ENCODE peak calls at places on chromosome 18, in four cellular contexts. G is neural progenitor cell, J is HCT116, X is PC-3. Y is an unnamed sample.

GRCh38 chr18:48889981-48890735 is 60.6 kb downstream of the SMAD7 start:
- DNase-seq in G (no peak), J (no peak), X (no peak), Y (no peak)

GRCh38 chr18:68676913-68677312 is 38.0 kb downstream of the TMX3 start:
- DNase-seq in G (no peak), J (no peak), X (no peak), Y (no peak)

GRCh38 chr18:49926076-49926745 is 112.9 kb upstream of the ACAA2 start:
- DNase-seq in G (no peak), J (no peak), X (no peak), Y (no peak)

GRCh38 chr18:79603321-79604204 is 76.0 kb upstream of the CTDP1 start:
- DNase-seq in G (no peak), J (no peak), X (no peak), Y (no peak)

GRCh38 chr18:41464278-41464677 is 490.8 kb upstream of the PIK3C3 start:
- DNase-seq in G (no peak), J (no peak), X (no peak), Y (no peak)

GRCh38 chr18:68763082-68763481 is 34.8 kb upstream of the CCDC102B start:
- DNase-seq in G (no peak), J (no peak), X (peak), Y (no peak)

GRCh38 chr18:48540329-48541025 is 1.6 kb downstream of the CTIF start:
- DNase-seq in G (peak), J (no peak), X (peak), Y (no peak)

GRCh38 chr18:22223263-22223960 is 54.0 kb downstream of the GATA6 start:
- DNase-seq in G (no peak), J (peak), X (peak), Y (no peak)

GRCh38 chr18:59044855-59045254 is 94.8 kb upstream of the SEC11C start:
- DNase-seq in G (no peak), J (no peak), X (no peak), Y (no peak)

GRCh38 chr18:3541549-3542386 is 91.8 kb downstream of the TGIF1 start:
- DNase-seq in G (no peak), J (no peak), X (peak), Y (peak)

GRCh38 chr18:21069468-21069867 is 42.1 kb downstream of the ROCK1 start:
- DNase-seq in G (no peak), J (no peak), X (no peak), Y (no peak)

GRCh38 chr18:50218432-50219197 is 23.7 kb upstream of the MYO5B start:
- DNase-seq in G (peak), J (peak), X (peak), Y (peak)

GRCh38 chr18:76490040-76490439 is 5.0 kb downstream of the ZNF516 start:
- DNase-seq in G (no peak), J (no peak), X (no peak), Y (no peak)

GRCh38 chr18:5152335-5153020 is 44.6 kb downstream of the AKAIN1 start:
- DNase-seq in G (no peak), J (no peak), X (no peak), Y (no peak)

GRCh38 chr18:68262697-68263293 is 452.1 kb downstream of the TMX3 start:
- DNase-seq in G (no peak), J (no peak), X (peak), Y (no peak)

GRCh38 chr18:13464432-13465125 is 246.0 kb downstream of the LDLRAD4 start:
- DNase-seq in G (no peak), J (no peak), X (no peak), Y (peak)

GRCh38 chr18:12442946-12443345 is 35.2 kb downstream of the PRELID3A start:
- DNase-seq in G (no peak), J (no peak), X (peak), Y (no peak)

GRCh38 chr18:59143441-59143840 is 3.8 kb downstream of the SEC11C start:
- DNase-seq in G (no peak), J (no peak), X (no peak), Y (no peak)

GRCh38 chr18:49020621-49021021 is 69.9 kb upstream of the SMAD7 start:
- DNase-seq in G (no peak), J (no peak), X (no peak), Y (no peak)

GRCh38 chr18:27312853-27313252 is 127.7 kb upstream of the CHST9 start:
- DNase-seq in G (no peak), J (no peak), X (no peak), Y (no peak)

GRCh38 chr18:34643982-34644381 is 66.1 kb upstream of the DTNA start:
- DNase-seq in G (no peak), J (no peak), X (no peak), Y (no peak)

GRCh38 chr18:74050807-74051206 is 96.8 kb downstream of the FBXO15 start:
- DNase-seq in G (no peak), J (no peak), X (no peak), Y (no peak)

DNA sequence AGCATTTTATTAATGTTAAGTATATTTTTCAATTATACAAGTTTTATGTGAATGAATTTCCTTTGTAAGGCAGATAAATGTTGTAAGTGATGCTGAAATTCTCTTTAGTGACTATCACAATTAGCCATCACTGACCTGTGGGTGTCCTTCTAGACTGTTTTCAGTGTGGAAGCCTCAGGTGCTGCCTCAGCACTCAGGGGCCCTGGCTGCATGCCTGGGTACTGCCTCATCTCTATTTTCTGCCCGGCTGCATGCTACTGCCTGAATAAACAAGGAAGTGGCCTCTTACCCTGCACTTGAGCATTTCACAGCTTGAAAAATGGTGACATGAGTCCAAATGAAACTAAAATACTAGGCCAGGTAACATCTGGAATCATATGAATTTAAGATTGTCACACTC is 787.6 kb upstream of the SALL3 start:
- DNase-seq in G (peak), J (no peak), X (no peak), Y (no peak)
- H2AFZ ChIP-seq in G (no peak), J (no peak), X (no peak), Y (no peak)

GRCh38 chr18:37330173-37330572 is 235.4 kb downstream of the CELF4 start:
- DNase-seq in G (no peak), J (no peak), X (no peak), Y (no peak)

GRCh38 chr18:37332764-37333420 is 232.7 kb downstream of the CELF4 start:
- DNase-seq in G (peak), J (no peak), X (no peak), Y (no peak)

GRCh38 chr18:37327063-37327577 is 238.5 kb downstream of the CELF4 start:
- DNase-seq in G (no peak), J (no peak), X (no peak), Y (no peak)

GRCh38 chr18:37334494-37335125 is 231.0 kb downstream of the CELF4 start:
- DNase-seq in G (peak), J (no peak), X (no peak), Y (no peak)

DNA sequence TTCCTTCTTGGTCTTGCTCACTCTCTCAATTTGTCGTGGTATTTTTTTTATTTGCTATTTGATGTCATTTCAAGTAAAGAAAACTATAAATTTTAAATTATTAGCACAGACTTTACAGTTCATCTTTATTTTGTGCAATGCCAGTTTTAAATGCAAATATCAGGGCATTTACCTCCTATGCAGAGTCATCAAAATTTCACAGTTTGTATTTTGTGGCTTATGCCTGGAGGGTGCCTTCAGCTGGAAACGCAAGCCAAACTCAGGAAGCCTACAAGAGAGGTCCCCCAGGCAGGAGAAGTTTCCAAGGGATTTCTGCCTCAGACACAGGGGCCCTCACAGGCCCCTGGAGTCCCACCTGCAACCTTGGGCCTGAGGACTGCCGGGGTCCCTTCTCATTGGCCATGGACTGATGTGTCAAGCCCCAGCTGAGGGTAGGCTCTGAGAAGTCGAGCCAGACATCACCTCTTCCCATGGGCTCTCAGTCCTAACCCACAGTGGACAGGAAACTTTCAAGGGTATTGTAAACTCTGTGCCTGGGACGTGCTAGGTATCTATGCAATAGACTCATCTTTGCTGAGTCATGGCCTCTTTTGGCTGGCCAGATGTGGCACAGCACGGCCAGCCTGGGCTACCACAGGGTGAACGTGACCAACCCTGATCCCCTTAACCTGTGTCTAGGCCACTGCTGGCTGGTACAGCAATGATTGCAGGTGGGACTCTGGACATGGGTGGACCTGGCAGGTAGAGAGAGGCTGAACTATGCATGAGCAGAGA is 236.5 kb downstream of the CELF4 start:
- DNase-seq in G (no peak), J (no peak), X (no peak), Y (no peak)
- H3K4me3 ChIP-seq in G (no peak), J (no peak), X (no peak), Y (no peak)

DNA sequence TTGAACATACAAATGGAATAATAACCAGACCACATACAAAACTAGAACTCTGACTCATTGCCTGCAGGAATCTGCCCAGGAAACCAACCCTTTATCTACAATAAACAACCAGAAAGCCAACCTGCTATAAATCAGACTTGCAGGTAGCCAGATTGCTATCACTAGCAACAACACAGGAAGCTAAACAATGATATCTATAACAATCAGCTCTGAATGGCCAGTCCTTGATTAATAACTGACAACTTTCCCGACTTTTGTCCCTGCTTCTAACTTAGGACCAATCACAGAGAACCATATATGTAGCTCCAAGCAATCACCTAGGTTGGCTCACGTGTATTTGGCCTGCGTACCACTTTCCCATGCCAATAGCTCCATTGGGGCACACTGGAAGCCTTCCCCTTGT is 470.8 kb downstream of the RIT2 start:
- DNase-seq in G (no peak), J (no peak), X (no peak), Y (no peak)
- TF ChIP-seq CTCF in G (no peak), J (no peak), X (no peak), Y (no peak)

DNA sequence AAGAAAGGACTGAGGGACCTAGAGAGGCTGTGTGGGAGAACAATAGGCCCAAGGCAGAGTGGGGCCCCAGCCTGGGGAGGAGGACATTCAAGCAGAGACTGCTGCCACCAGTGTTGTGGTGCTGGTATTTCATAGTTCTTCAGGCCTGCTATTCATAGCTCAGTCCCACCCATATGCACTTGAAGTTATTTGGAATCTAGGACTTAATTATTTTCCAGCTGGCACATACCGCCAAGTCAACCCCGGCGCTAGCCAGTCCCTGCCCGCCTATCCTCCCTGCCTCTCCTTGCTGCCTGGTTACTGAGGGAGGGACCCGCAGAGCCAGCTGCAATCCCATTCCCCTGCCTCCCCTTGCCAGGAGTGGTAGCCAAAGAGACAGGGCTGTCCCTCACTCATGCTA is 141.2 kb downstream of the CABLES1 start:
- DNase-seq in G (no peak), J (no peak), X (no peak), Y (no peak)
- H2AFZ ChIP-seq in G (no peak), J (no peak), X (no peak), Y (no peak)

DNA sequence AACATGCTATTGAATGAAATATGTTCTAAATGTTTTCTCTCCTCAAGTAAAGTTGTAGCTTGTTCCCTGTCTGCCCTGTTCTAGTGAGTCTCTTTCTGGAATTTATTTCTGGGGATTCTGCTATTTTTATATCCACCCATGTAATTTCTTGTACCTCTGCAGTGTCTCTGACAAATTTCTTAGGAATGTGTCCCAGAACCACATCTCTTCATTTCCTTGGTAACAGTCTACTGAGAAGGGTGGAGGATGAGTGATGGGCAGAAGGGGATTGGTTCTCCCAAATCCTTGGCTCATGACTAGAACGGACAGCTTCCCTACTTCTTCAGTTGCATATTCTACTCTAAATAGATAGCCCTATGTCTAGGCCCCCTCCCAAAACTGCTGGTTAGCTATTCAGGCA is 490.6 kb upstream of the LINC00305 start:
- DNase-seq in G (no peak), J (no peak), X (peak), Y (no peak)
- H3K4me3 ChIP-seq in G (no peak), J (no peak), X (no peak), Y (no peak)

GRCh38 chr18:55775972-55776371 is 188.0 kb upstream of the TCF4 start:
- DNase-seq in G (no peak), J (no peak), X (no peak), Y (no peak)
- TF ChIP-seq CTCF in G (peak), J (no peak), X (no peak), Y (no peak)

GRCh38 chr18:36917907-36918306 is 89.0 kb downstream of the KIAA1328 start:
- DNase-seq in G (no peak), J (no peak), X (no peak), Y (no peak)

GRCh38 chr18:36912887-36913286 is 84.0 kb downstream of the KIAA1328 start:
- DNase-seq in G (no peak), J (no peak), X (no peak), Y (peak)
- H2AFZ ChIP-seq in G (no peak), J (no peak), X (no peak), Y (peak)

DNA sequence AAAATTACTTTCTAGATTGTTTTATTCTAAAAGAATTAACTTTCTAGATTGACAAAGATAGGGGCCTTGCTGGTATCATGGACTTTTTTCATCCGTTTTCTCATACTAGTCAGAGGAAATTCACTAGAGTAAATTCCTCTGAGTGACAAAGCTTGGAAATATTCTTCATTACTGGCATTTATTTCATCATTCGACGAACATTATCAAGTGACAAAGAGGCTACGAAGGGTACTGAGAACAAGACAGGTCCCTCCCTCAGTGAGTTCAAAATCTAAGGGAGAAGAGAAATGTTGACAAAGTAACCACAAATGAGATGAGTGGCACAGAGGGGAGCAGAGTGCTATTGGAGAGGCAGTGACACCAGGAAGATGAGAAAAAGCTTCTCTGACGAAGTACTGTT is 4.3 kb downstream of the EPG5 start:
- DNase-seq in G (no peak), J (no peak), X (peak), Y (no peak)
- H3K4me3 ChIP-seq in G (no peak), J (no peak), X (no peak), Y (no peak)